ENCODE peak calls at places on chromosomes 7 and 10, in eight cellular contexts. R is NCI-H1092 treated with DMSO at 0.1 percent for 48 hours; X is transverse colon; I is activated CD4-positive, CD25-positive, alpha-beta regulatory T cell treated with anti-CD3 and anti-CD28 coated beads, Interleukin-2, amount 50 U/mL, for 72 hours; Y is GM03348; A is activated CD8-positive, alpha-beta memory T cell treated with anti-CD3 and anti-CD28 coated beads for 4 hours; G is NCI-H2171 treated with DMSO at 0.1 percent for 48 hours; F is HuH-7.5. O is an unnamed sample.
A peak's percentile ranks its signal among the peaks of the same experiment; 100 is the strongest.

GRCh38 chr7:130758429-130759056 is 24.5 kb upstream of the KLF14 start:
- DNase-seq in R (peak; percentile 58), X (no peak), I (no peak), Y (peak; percentile 74), A (no peak), G (peak; percentile 72), F (no peak), O (no peak)

GRCh38 chr10:102300289-102300843 is 55.0 kb downstream of the GBF1 start:
- DNase-seq in R (no peak), X (no peak), I (no peak), Y (peak; percentile 67), A (no peak), G (no peak), F (no peak), O (no peak)

GRCh38 chr7:71477441-71477840 is 345.5 kb downstream of the GALNT17 start:
- DNase-seq in R (no peak), X (no peak), I (no peak), Y (no peak), A (no peak), G (peak; percentile 46), F (no peak), O (no peak)

GRCh38 chr10:17787087-17787942 is 21.8 kb upstream of the MRC1 start:
- DNase-seq in R (no peak), X (no peak), I (no peak), Y (peak; percentile 79), A (no peak), G (no peak), F (no peak), O (no peak)

GRCh38 chr7:51467384-51468017 is 150.9 kb upstream of the COBL start:
- DNase-seq in R (no peak), X (no peak), I (no peak), Y (no peak), A (no peak), G (no peak), F (no peak), O (no peak)

GRCh38 chr10:28909875-28910274 is 232.6 kb downstream of the BAMBI start:
- DNase-seq in R (no peak), X (no peak), I (no peak), Y (no peak), A (no peak), G (no peak), F (no peak), O (no peak)

GRCh38 chr7:94352854-94353253 is 41.8 kb upstream of the COL1A2 start:
- DNase-seq in R (no peak), X (no peak), I (no peak), Y (no peak), A (no peak), G (no peak), F (no peak), O (no peak)

GRCh38 chr7:27182285-27182827 is 2.7 kb downstream of the HOXA11 start:
- DNase-seq in R (no peak), X (peak; percentile 14), I (no peak), Y (no peak), A (no peak), G (no peak), F (no peak), O (no peak)

GRCh38 chr10:30836411-30836810 is 195.3 kb downstream of the ZNF438 start:
- DNase-seq in R (no peak), X (no peak), I (no peak), Y (no peak), A (no peak), G (no peak), F (no peak), O (no peak)